ENCODE peak calls at places on chromosomes 7 and 10, in seven cellular contexts. U is GM23338, K is MM.1S, Y is hepatocyte, X is PC-3, Q is PC-9, L is HepG2. J is an unnamed sample. For H3K27me3, the result is how much of the 10 kb centered on the place peaks cover.

GRCh38 chr7:144027070-144027469 is 21.7 kb upstream of the OR2A5 start:
- DNase-seq in U (peak), K (peak), Y (peak), X (peak), Q (no peak), L (peak), J (peak)

GRCh38 chr7:137931823-137932222 is 70.1 kb downstream of the CREB3L2 start:
- DNase-seq in U (no peak), K (no peak), Y (no peak), X (no peak), Q (no peak), L (peak), J (no peak)

GRCh38 chr7:108181073-108181985 is 51.2 kb upstream of the LAMB4 start:
- DNase-seq in U (peak), K (peak), Y (peak), X (peak), Q (peak), L (peak), J (peak)

GRCh38 chr7:15005672-15006071 is 103.1 kb upstream of the DGKB start:
- DNase-seq in U (no peak), K (no peak), Y (no peak), X (no peak), Q (no peak), L (no peak), J (no peak)

GRCh38 chr10:52615756-52616419 is 156.7 kb downstream of the MBL2 start:
- DNase-seq in U (no peak), K (no peak), Y (no peak), X (peak), Q (no peak), L (no peak), J (no peak)

GRCh38 chr7:17532861-17533404 is 234.5 kb downstream of the AHR start:
- DNase-seq in U (no peak), K (no peak), Y (no peak), X (peak), Q (peak), L (no peak), J (no peak)

GRCh38 chr7:128167316-128167691 is 73.8 kb upstream of the LEP start:
- DNase-seq in U (peak), K (no peak), Y (peak), X (peak), Q (peak), L (no peak), J (peak)

GRCh38 chr10:3850999-3851937 is 66.3 kb upstream of the KLF6 start:
- DNase-seq in U (no peak), K (no peak), Y (peak), X (peak), Q (no peak), L (peak), J (no peak)

GRCh38 chr10:124589491-124590006 is 127.9 kb downstream of the LHPP start:
- DNase-seq in U (no peak), K (no peak), Y (no peak), X (no peak), Q (no peak), L (peak), J (no peak)

GRCh38 chr10:49241365-49241764 is 53.2 kb upstream of the TMEM273 start:
- DNase-seq in U (no peak), K (no peak), Y (no peak), X (no peak), Q (no peak), L (no peak), J (no peak)

GRCh38 chr10:104351067-104351681 is 2.5 kb upstream of the CFAP58 start:
- DNase-seq in U (no peak), K (no peak), Y (no peak), X (peak), Q (no peak), L (no peak), J (no peak)

GRCh38 chr7:105768898-105769507 is 107.4 kb downstream of the ATXN7L1 start:
- DNase-seq in U (no peak), K (no peak), Y (no peak), X (no peak), Q (no peak), L (no peak), J (no peak)

GRCh38 chr10:27364028-27364427 is 123.4 kb upstream of the ACBD5 start:
- DNase-seq in U (no peak), K (no peak), Y (no peak), X (no peak), Q (no peak), L (no peak), J (no peak)

GRCh38 chr7:4837814-4838625 is 23.8 kb downstream of the PAPOLB start:
- DNase-seq in U (peak), K (no peak), Y (no peak), X (no peak), Q (no peak), L (no peak), J (no peak)

GRCh38 chr10:74000892-74001669 is 3.2 kb downstream of the VCL start:
- DNase-seq in U (no peak), K (no peak), Y (no peak), X (no peak), Q (no peak), L (no peak), J (no peak)

GRCh38 chr7:111865430-111865829 is 303.1 kb upstream of the IMMP2L start:
- DNase-seq in U (no peak), K (no peak), Y (no peak), X (no peak), Q (no peak), L (no peak), J (no peak)

GRCh38 chr10:131041361-131041916 is 270.1 kb downstream of the TCERG1L start:
- DNase-seq in U (no peak), K (no peak), Y (no peak), X (no peak), Q (no peak), L (no peak), J (peak)

GRCh38 chr10:335151-335800 is 200.0 kb downstream of the ZMYND11 start:
- DNase-seq in U (no peak), K (no peak), Y (no peak), X (peak), Q (no peak), L (no peak), J (no peak)

GRCh38 chr10:102119417-102120141 is 589 bp downstream of the LDB1 start:
- DNase-seq in U (peak), K (peak), Y (peak), X (peak), Q (peak), L (no peak), J (peak)

GRCh38 chr10:101694674-101695403 is at the start of gene FBXW4:
- DNase-seq in U (peak), K (peak), Y (peak), X (peak), Q (peak), L (peak), J (peak)

GRCh38 chr7:69597278-69598076 is 798 bp upstream of the AUTS2 start:
- DNase-seq in U (peak), K (no peak), Y (peak), X (no peak), Q (no peak), L (no peak), J (no peak)

GRCh38 chr10:31456463-31456862 is 137.4 kb downstream of the ZEB1 start:
- DNase-seq in U (no peak), K (no peak), Y (no peak), X (no peak), Q (no peak), L (no peak), J (no peak)

GRCh38 chr10:133245439-133246235 is 8.0 kb downstream of the VENTX start:
- DNase-seq in U (no peak), K (no peak), Y (peak), X (no peak), Q (no peak), L (peak), J (no peak)
- H3K27me3 ChIP-seq in U (under half), K (half or more), Y (under half), X (under half), Q (under half), L (under half), J (under half)

GRCh38 chr10:19408924-19409323 is 360.3 kb downstream of the MALRD1 start:
- DNase-seq in U (no peak), K (no peak), Y (no peak), X (no peak), Q (no peak), L (no peak), J (no peak)

GRCh38 chr10:19411119-19411518 is 362.5 kb downstream of the MALRD1 start:
- DNase-seq in U (no peak), K (no peak), Y (no peak), X (no peak), Q (no peak), L (no peak), J (no peak)

GRCh38 chr10:19417740-19418139 is 369.1 kb downstream of the MALRD1 start:
- DNase-seq in U (no peak), K (no peak), Y (no peak), X (no peak), Q (no peak), L (no peak), J (no peak)

GRCh38 chr10:19416164-19416563 is 367.6 kb downstream of the MALRD1 start:
- DNase-seq in U (peak), K (no peak), Y (no peak), X (no peak), Q (no peak), L (no peak), J (no peak)

DNA sequence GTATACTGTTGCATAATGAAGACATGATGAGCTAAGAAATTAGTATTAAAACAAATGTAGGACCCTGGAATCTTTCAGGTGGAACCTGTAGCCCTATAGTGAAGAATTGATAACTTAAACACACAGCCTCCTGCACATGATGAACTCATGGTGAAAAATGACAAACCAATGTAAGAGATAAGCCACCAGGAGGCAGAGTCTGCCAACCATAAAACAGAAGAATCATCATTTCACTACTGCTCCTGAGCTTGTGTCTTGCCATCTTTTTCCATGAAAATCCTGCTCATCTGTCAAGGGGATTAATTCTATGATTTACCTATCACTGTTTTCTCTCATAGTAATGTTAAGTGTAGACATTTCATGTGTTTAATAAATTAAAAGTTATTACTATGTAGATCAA is 363.9 kb downstream of the MALRD1 start:
- DNase-seq in U (peak), K (peak), Y (peak), X (peak), Q (no peak), L (peak), J (peak)
- TF ChIP-seq CTCF in U (peak), K (peak), Y (peak), X (peak), Q (no peak), L (peak), J (peak)

DNA sequence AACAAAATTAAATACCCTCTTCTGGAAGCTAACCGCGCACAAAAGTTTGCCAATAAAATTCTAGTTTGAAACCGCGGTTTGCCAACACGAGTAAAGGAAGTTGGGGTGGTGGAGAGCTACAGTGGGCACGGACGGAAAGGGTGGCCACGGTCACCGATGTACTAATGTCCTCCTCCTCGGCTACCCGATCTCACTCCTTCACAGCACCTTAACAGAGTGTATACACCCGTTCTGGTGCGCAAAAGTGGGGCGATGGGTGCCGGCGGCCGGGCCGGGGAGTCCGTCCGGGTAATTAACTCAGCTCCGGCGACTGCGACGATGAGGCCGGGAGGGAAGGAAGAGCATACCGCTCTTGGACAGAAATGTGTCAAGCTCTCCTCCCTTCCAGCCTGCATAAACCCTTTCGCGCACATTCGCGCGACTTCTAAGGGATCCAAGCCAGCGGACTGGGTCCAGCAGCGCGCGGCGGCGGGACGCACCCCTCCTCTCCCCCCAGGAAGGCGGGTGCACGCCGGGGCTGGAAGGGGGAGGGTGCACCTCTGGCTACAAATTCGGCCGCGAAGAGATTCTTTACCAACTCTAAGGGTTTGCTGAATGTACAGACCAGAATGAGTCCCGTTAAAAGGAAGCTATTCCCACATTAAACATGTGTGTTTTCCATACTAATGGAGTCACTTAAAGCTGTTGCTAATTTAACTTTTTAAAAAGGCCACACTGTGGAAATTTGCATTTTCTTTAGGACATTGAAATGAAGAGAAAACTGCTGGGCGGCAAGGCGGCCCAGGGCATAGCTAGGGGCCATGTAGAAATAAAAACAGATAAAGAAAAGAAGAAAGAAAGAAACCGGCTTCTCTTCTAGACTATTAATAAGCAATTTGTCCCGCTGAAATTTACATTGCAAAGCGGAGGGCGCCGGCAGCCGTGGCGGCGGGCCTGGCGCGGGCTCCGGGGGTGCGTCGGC is 6.6 kb upstream of the EBF3 start:
- DNase-seq in U (no peak), K (no peak), Y (no peak), X (no peak), Q (no peak), L (no peak), J (peak)
- TF ChIP-seq EZH2 in U (peak), K (no peak), Y (peak), X (no peak), Q (no peak), L (peak), J (no peak)

DNA sequence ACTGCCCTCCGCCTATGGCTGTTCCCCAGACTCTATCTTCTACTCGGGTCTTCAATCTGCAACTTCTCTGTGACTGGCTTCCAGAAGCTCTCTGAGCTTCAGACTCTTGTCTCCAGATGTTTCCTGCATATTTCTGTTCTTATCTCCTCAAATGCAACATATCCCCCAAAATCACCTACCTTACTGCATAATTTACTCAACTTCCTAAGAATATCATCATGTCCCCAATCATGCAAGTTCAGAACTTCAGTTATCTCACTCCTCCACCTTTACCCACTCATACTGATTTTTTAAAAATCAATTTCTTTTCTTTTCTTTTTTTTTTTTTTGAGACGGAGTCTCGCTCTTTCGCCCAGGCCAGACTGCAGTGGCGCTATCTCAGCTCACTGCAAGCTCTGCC is 68.7 kb downstream of the RAPGEF5 start:
- DNase-seq in U (no peak), K (no peak), Y (no peak), X (no peak), Q (no peak), L (no peak), J (no peak)
- H3K27me3 ChIP-seq in U (under half), K (under half), Y (under half), X (under half), Q (under half), L (under half), J (under half)

GRCh38 chr7:74277636-74278035 is 11.6 kb upstream of the CLIP2 start:
- DNase-seq in U (no peak), K (no peak), Y (no peak), X (no peak), Q (no peak), L (no peak), J (no peak)

GRCh38 chr7:74271742-74272141 is 17.5 kb upstream of the CLIP2 start:
- DNase-seq in U (no peak), K (peak), Y (no peak), X (no peak), Q (no peak), L (no peak), J (no peak)

GRCh38 chr7:74272305-74273038 is 16.7 kb upstream of the CLIP2 start:
- DNase-seq in U (peak), K (no peak), Y (peak), X (peak), Q (peak), L (no peak), J (no peak)

GRCh38 chr7:74280985-74281384 is 8.2 kb upstream of the CLIP2 start:
- DNase-seq in U (no peak), K (no peak), Y (no peak), X (no peak), Q (no peak), L (no peak), J (no peak)

DNA sequence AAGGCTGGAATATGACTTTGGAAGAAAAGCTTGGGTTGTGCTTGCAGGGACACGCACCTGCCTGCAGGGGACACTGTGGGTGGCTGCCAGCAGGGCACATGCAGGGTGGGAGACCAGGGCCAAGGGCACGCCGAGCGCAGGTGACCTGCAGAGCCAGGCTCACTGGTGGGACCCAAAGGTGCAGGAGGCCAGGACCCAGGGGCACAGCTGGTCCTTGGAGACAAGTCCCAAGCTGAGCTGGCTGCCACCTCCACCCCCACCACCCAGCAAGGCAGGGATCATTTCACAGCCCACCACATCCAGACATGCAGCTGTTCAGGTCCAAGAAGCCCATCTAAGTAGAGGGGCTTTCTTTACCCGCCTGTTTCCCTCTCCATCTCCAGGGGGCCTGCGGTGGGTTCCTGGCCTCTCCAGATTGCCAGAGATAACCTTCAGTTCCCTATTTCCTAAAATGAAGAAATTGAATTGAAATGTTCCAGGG is 13.8 kb upstream of the CLIP2 start:
- DNase-seq in U (peak), K (no peak), Y (no peak), X (no peak), Q (no peak), L (no peak), J (no peak)
- TF ChIP-seq CTCF in U (peak), K (peak), Y (peak), X (peak), Q (peak), L (peak), J (peak)

GRCh38 chr10:110305767-110306451 is 1.2 kb upstream of the SMNDC1 start:
- DNase-seq in U (peak), K (peak), Y (peak), X (peak), Q (peak), L (peak), J (peak)
- TF ChIP-seq EZH2 in U (no peak), K (no peak), Y (no peak), X (no peak), Q (no peak), L (no peak), J (no peak)

J was measured in A673.